ENCODE peak calls at places on chromosome 15, in nine cellular contexts. One of them, this sample, is unnamed.

GRCh38 chr15:91706366-91707032 is 147.0 kb upstream of the SLCO3A1 start:
- DNase-seq in GM13976: peak; percentile 35
- DNase-seq in fibroblast of mammary gland: peak; percentile 76
- DNase-seq in AG09319: peak; percentile 20
- DNase-seq in fibroblast of lung: peak; percentile 53
- DNase-seq in glutamatergic neuron: peak; percentile 80
- DNase-seq in WTC11: peak; percentile 84
- DNase-seq in upper lobe of right lung: peak; percentile 75
- DNase-seq in neural progenitor cell: peak; percentile 89
- DNase-seq in this sample: peak; percentile 76

GRCh38 chr15:91855684-91856553 is 2.4 kb downstream of the SLCO3A1 start:
- DNase-seq in GM13976: no peak
- DNase-seq in neural progenitor cell: peak; percentile 68
- DNase-seq in upper lobe of right lung: peak; percentile 75
- DNase-seq in WTC11: peak; percentile 82
- DNase-seq in AG09319: no peak
- DNase-seq in fibroblast of mammary gland: peak; percentile 4
- DNase-seq in fibroblast of lung: no peak
- DNase-seq in glutamatergic neuron: peak; percentile 51
- DNase-seq in this sample: peak; percentile 37

GRCh38 chr15:42153874-42154575 is 2.4 kb downstream of the PLA2G4F start:
- DNase-seq in fibroblast of mammary gland: no peak
- DNase-seq in glutamatergic neuron: no peak
- DNase-seq in WTC11: no peak
- DNase-seq in neural progenitor cell: no peak
- DNase-seq in AG09319: no peak
- DNase-seq in fibroblast of lung: no peak
- DNase-seq in GM13976: no peak
- DNase-seq in upper lobe of right lung: peak; percentile 83
- DNase-seq in this sample: no peak

GRCh38 chr15:83200589-83200988 is 7.0 kb downstream of the HDGFL3 start:
- DNase-seq in glutamatergic neuron: no peak
- DNase-seq in upper lobe of right lung: no peak
- DNase-seq in GM13976: no peak
- DNase-seq in AG09319: no peak
- DNase-seq in neural progenitor cell: no peak
- DNase-seq in fibroblast of mammary gland: no peak
- DNase-seq in fibroblast of lung: peak; percentile 58
- DNase-seq in WTC11: no peak
- DNase-seq in this sample: no peak

GRCh38 chr15:89806217-89806564 is 8.5 kb downstream of the ANPEP start:
- DNase-seq in AG09319: no peak
- DNase-seq in fibroblast of lung: no peak
- DNase-seq in glutamatergic neuron: no peak
- DNase-seq in WTC11: no peak
- DNase-seq in neural progenitor cell: no peak
- DNase-seq in fibroblast of mammary gland: no peak
- DNase-seq in upper lobe of right lung: no peak
- DNase-seq in GM13976: no peak
- DNase-seq in this sample: no peak

GRCh38 chr15:34001536-34001935 is 33.2 kb downstream of the CHRM5 start:
- DNase-seq in fibroblast of mammary gland: peak; percentile 12
- DNase-seq in glutamatergic neuron: no peak
- DNase-seq in WTC11: no peak
- DNase-seq in AG09319: no peak
- DNase-seq in neural progenitor cell: no peak
- DNase-seq in upper lobe of right lung: no peak
- DNase-seq in fibroblast of lung: no peak
- DNase-seq in GM13976: no peak
- DNase-seq in this sample: no peak

GRCh38 chr15:66864871-66865281 is 162.8 kb downstream of the SMAD6 start:
- DNase-seq in WTC11: no peak
- DNase-seq in glutamatergic neuron: no peak
- DNase-seq in GM13976: no peak
- DNase-seq in fibroblast of mammary gland: no peak
- DNase-seq in AG09319: no peak
- DNase-seq in neural progenitor cell: no peak
- DNase-seq in fibroblast of lung: no peak
- DNase-seq in upper lobe of right lung: no peak
- DNase-seq in this sample: no peak

GRCh38 chr15:34890424-34890823 is 79.1 kb downstream of the AQR start:
- DNase-seq in AG09319: peak; percentile 4
- DNase-seq in fibroblast of mammary gland: peak; percentile 42
- DNase-seq in fibroblast of lung: no peak
- DNase-seq in glutamatergic neuron: no peak
- DNase-seq in GM13976: no peak
- DNase-seq in upper lobe of right lung: no peak
- DNase-seq in neural progenitor cell: no peak
- DNase-seq in WTC11: no peak
- DNase-seq in this sample: no peak

DNA sequence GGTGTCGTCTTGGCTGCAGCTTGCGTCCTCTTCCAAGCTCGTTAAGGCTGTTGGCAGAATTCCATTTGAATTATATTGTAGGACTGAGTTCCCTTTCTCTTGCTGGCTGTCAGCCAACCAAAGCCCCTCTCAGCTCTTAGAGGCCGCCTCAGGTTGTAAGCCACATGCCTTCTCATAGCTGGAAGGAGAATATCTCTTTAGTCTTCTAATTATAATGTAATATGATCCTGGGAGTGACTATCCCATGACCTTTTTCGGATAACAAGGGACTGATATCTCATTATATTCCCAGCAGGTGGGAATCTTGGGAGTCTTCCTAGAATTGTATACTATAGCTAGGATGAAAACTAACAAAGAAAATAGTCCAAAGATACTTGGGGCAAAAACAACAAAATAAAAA is 4.8 kb downstream of the SCG5 start:
- DNase-seq in fibroblast of mammary gland: no peak
- DNase-seq in neural progenitor cell: no peak
- DNase-seq in glutamatergic neuron: no peak
- DNase-seq in GM13976: no peak
- DNase-seq in AG09319: no peak
- DNase-seq in upper lobe of right lung: no peak
- DNase-seq in WTC11: no peak
- DNase-seq in fibroblast of lung: no peak
- DNase-seq in this sample: no peak
- TF ChIP-seq CTCF in fibroblast of mammary gland: no peak
- TF ChIP-seq CTCF in neural progenitor cell: no peak
- TF ChIP-seq CTCF in glutamatergic neuron: no peak
- TF ChIP-seq CTCF in GM13976: no peak
- TF ChIP-seq CTCF in AG09319: no peak
- TF ChIP-seq CTCF in upper lobe of right lung: no peak
- TF ChIP-seq CTCF in WTC11: no peak
- TF ChIP-seq CTCF in fibroblast of lung: no peak
- TF ChIP-seq CTCF in this sample: no peak

GRCh38 chr15:40290540-40291087 is 7.8 kb upstream of the ANKRD63 start:
- DNase-seq in neural progenitor cell: no peak
- DNase-seq in glutamatergic neuron: no peak
- DNase-seq in fibroblast of mammary gland: no peak
- DNase-seq in fibroblast of lung: no peak
- DNase-seq in AG09319: no peak
- DNase-seq in GM13976: no peak
- DNase-seq in WTC11: peak; percentile 44
- DNase-seq in upper lobe of right lung: no peak
- DNase-seq in this sample: no peak

GRCh38 chr15:40287968-40288367 is 5.1 kb upstream of the ANKRD63 start:
- DNase-seq in fibroblast of mammary gland: no peak
- DNase-seq in glutamatergic neuron: peak; percentile 72
- DNase-seq in fibroblast of lung: no peak
- DNase-seq in WTC11: no peak
- DNase-seq in AG09319: no peak
- DNase-seq in neural progenitor cell: no peak
- DNase-seq in GM13976: no peak
- DNase-seq in upper lobe of right lung: no peak
- DNase-seq in this sample: peak; percentile 51

GRCh38 chr15:40286794-40287193 is 3.9 kb upstream of the ANKRD63 start:
- DNase-seq in AG09319: no peak
- DNase-seq in glutamatergic neuron: no peak
- DNase-seq in GM13976: no peak
- DNase-seq in fibroblast of mammary gland: no peak
- DNase-seq in WTC11: no peak
- DNase-seq in upper lobe of right lung: no peak
- DNase-seq in fibroblast of lung: no peak
- DNase-seq in neural progenitor cell: no peak
- DNase-seq in this sample: no peak

GRCh38 chr15:40291088-40291574 is 8.3 kb upstream of the ANKRD63 start:
- DNase-seq in glutamatergic neuron: peak; percentile 77
- DNase-seq in upper lobe of right lung: peak; percentile 82
- DNase-seq in fibroblast of lung: peak; percentile 61
- DNase-seq in WTC11: peak; percentile 69
- DNase-seq in AG09319: no peak
- DNase-seq in GM13976: no peak
- DNase-seq in neural progenitor cell: peak; percentile 87
- DNase-seq in fibroblast of mammary gland: peak; percentile 56
- DNase-seq in this sample: peak; percentile 79

DNA sequence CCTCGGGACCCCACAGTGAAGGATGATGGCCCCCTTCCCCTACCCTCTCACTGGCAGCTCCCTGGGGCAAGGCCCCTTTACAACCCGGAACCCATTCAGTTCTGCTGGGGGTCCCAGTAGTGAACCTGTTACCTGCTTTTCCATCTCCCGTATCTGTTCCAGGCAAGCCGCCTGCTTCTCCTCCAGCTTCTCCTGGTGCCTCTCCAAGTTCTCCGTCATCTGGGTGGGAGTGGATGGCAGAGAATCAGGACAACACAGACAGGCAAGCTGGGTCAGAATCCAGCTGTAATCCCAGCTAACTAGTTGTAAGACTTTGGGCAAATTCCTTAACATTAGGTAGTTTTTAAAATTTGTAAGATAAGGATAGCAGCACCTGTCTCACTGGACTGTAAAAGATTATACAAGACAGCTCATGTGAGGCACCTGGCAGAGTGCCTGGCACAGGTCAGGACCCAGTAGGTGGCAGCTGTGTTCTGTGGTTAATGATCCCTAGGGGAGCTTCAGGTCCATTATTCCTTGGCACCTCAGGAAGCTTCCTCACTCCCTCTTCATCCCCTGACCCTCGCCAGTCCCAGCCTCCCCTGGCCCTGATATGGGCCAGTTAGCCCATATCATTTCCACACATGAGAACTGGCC is 6.4 kb upstream of the ANKRD63 start:
- DNase-seq in upper lobe of right lung: no peak
- DNase-seq in fibroblast of mammary gland: no peak
- DNase-seq in WTC11: no peak
- DNase-seq in fibroblast of lung: no peak
- DNase-seq in glutamatergic neuron: no peak
- DNase-seq in GM13976: no peak
- DNase-seq in AG09319: no peak
- DNase-seq in neural progenitor cell: no peak
- DNase-seq in this sample: no peak
- TF ChIP-seq CTCF in upper lobe of right lung: no peak
- TF ChIP-seq CTCF in fibroblast of mammary gland: no peak
- TF ChIP-seq CTCF in WTC11: no peak
- TF ChIP-seq CTCF in fibroblast of lung: no peak
- TF ChIP-seq CTCF in glutamatergic neuron: no peak
- TF ChIP-seq CTCF in GM13976: no peak
- TF ChIP-seq CTCF in AG09319: no peak
- TF ChIP-seq CTCF in neural progenitor cell: no peak
- TF ChIP-seq CTCF in this sample: no peak

DNA sequence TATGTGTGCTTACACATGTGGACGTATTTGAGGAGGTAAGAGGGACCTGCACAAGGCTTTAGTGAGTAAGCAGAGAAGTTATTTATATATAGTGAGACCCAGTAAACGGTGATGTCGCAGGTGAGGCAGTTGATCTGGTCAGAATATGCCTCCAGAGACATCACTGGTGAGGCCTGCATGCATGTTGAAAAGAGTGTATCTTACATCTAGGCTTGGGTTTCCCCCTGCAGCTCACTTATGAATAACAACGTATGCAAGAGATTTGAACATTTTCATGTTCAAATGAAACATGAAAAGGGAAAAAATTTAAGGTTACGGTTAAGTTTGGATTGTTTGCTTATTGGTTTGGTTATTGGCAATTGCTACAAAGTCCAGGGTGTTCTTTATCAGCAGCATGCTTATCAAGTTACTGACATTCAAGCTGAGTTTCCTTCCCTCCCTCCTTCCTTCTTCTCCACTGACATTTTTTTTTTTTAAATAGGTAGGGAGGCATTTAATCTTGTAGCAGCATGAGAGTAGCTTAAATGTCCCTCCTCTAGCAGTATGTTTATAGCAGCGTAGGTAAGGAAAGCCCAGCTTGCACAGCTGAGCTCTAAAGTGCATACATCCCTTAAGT is 123.2 kb downstream of the IGF1R start:
- DNase-seq in fibroblast of lung: no peak
- DNase-seq in upper lobe of right lung: no peak
- DNase-seq in AG09319: no peak
- DNase-seq in fibroblast of mammary gland: no peak
- DNase-seq in neural progenitor cell: no peak
- DNase-seq in glutamatergic neuron: no peak
- DNase-seq in WTC11: no peak
- DNase-seq in GM13976: no peak
- DNase-seq in this sample: no peak
- TF ChIP-seq CTCF in fibroblast of lung: no peak
- TF ChIP-seq CTCF in upper lobe of right lung: no peak
- TF ChIP-seq CTCF in AG09319: no peak
- TF ChIP-seq CTCF in fibroblast of mammary gland: no peak
- TF ChIP-seq CTCF in neural progenitor cell: no peak
- TF ChIP-seq CTCF in glutamatergic neuron: no peak
- TF ChIP-seq CTCF in WTC11: no peak
- TF ChIP-seq CTCF in GM13976: no peak
- TF ChIP-seq CTCF in this sample: no peak

GRCh38 chr15:69474846-69475455 is 22.3 kb downstream of the RPLP1 start:
- DNase-seq in glutamatergic neuron: no peak
- DNase-seq in fibroblast of mammary gland: no peak
- DNase-seq in WTC11: no peak
- DNase-seq in fibroblast of lung: no peak
- DNase-seq in AG09319: no peak
- DNase-seq in upper lobe of right lung: no peak
- DNase-seq in GM13976: no peak
- DNase-seq in neural progenitor cell: no peak
- DNase-seq in this sample: no peak
- TF ChIP-seq CTCF in glutamatergic neuron: no peak
- TF ChIP-seq CTCF in fibroblast of mammary gland: no peak
- TF ChIP-seq CTCF in WTC11: no peak
- TF ChIP-seq CTCF in fibroblast of lung: no peak
- TF ChIP-seq CTCF in AG09319: no peak
- TF ChIP-seq CTCF in upper lobe of right lung: no peak
- TF ChIP-seq CTCF in GM13976: no peak
- TF ChIP-seq CTCF in neural progenitor cell: no peak
- TF ChIP-seq CTCF in this sample: no peak

GRCh38 chr15:45205192-45205591 is 17.4 kb upstream of the SHF start:
- DNase-seq in fibroblast of mammary gland: peak; percentile 77
- DNase-seq in WTC11: peak; percentile 77
- DNase-seq in neural progenitor cell: peak; percentile 86
- DNase-seq in glutamatergic neuron: peak; percentile 76
- DNase-seq in fibroblast of lung: peak; percentile 38
- DNase-seq in AG09319: no peak
- DNase-seq in upper lobe of right lung: no peak
- DNase-seq in GM13976: peak; percentile 72
- DNase-seq in this sample: peak; percentile 76
- TF ChIP-seq CTCF in fibroblast of mammary gland: peak; percentile 96
- TF ChIP-seq CTCF in WTC11: peak; percentile 65
- TF ChIP-seq CTCF in neural progenitor cell: peak; percentile 92
- TF ChIP-seq CTCF in glutamatergic neuron: peak; percentile 84
- TF ChIP-seq CTCF in fibroblast of lung: peak; percentile 95
- TF ChIP-seq CTCF in AG09319: peak; percentile 72
- TF ChIP-seq CTCF in upper lobe of right lung: peak; percentile 72
- TF ChIP-seq CTCF in GM13976: peak; percentile 90
- TF ChIP-seq CTCF in this sample: peak; percentile 92

This sample was measured in nephron progenitor cell.